ENCODE peak calls at places on chromosome 7, in five cellular contexts. L is GDM1; Y is stimulated activated CD4-positive, alpha-beta T cell treated with anti-CD3 and anti-CD28 coated beads, Interleukin-1b, Interleukin-23, amount 100 ng/mL, for 24 hours; C is NCI-H1092 treated with DMSO at 0.1 percent for 48 hours; E is activated naive CD8-positive, alpha-beta T cell treated with anti-CD3 and anti-CD28 coated beads, Interleukin-2, amount 50 U/mL, for 24 hours. S is an unnamed sample.

GRCh38 chr7:45689011-45689796 is 115.0 kb downstream of the ADCY1 start:
- DNase-seq in C (no peak), Y (no peak), E (no peak), L (no peak), S (no peak)

GRCh38 chr7:137080516-137081203 is 212.2 kb downstream of the CHRM2 start:
- DNase-seq in Y (no peak), C (no peak), E (no peak), L (no peak), S (no peak)

GRCh38 chr7:45181991-45182855 is 24.6 kb downstream of the RAMP3 start:
- DNase-seq in E (no peak), Y (no peak), L (no peak), C (no peak), S (no peak)

GRCh38 chr7:20340839-20341238 is 10.1 kb downstream of the ITGB8 start:
- DNase-seq in E (no peak), C (no peak), L (no peak), Y (no peak), S (peak)

GRCh38 chr7:37284805-37285211 is 163.9 kb downstream of the ELMO1 start:
- DNase-seq in E (peak), L (no peak), Y (no peak), C (peak), S (no peak)

GRCh38 chr7:128961030-128961659 is 23.4 kb downstream of the IRF5 start:
- DNase-seq in E (no peak), C (no peak), Y (no peak), L (no peak), S (no peak)

GRCh38 chr7:47466832-47467231 is 115.1 kb downstream of the TNS3 start:
- DNase-seq in E (no peak), Y (no peak), C (no peak), L (no peak), S (no peak)

GRCh38 chr7:114851406-114852025 is 70.4 kb upstream of the MDFIC start:
- DNase-seq in C (no peak), L (no peak), E (no peak), Y (no peak), S (no peak)

GRCh38 chr7:30626984-30627383 is 32.3 kb downstream of the GARS1 start:
- DNase-seq in L (no peak), C (no peak), E (no peak), Y (no peak), S (no peak)

GRCh38 chr7:148964510-148965267 is 63.6 kb downstream of the PDIA4 start:
- DNase-seq in Y (no peak), C (no peak), E (no peak), L (no peak), S (no peak)

GRCh38 chr7:36692444-36692843 is 31.9 kb downstream of the AOAH start:
- DNase-seq in E (no peak), L (no peak), C (no peak), Y (no peak), S (no peak)

GRCh38 chr7:122143376-122143750 is 686 bp downstream of the AASS start:
- DNase-seq in L (no peak), E (peak), Y (no peak), C (no peak), S (no peak)

GRCh38 chr7:13602036-13602435 is 387.4 kb downstream of the ETV1 start:
- DNase-seq in E (no peak), Y (no peak), L (no peak), C (no peak), S (no peak)

GRCh38 chr7:305410-306151 is 15.6 kb downstream of the FOXL3 start:
- DNase-seq in Y (no peak), C (no peak), E (no peak), L (no peak), S (no peak)

GRCh38 chr7:35463176-35463575 is 209.3 kb upstream of the TBX20 start:
- DNase-seq in L (no peak), E (no peak), C (no peak), Y (no peak), S (no peak)

GRCh38 chr7:43300121-43300520 is 187.7 kb downstream of the HECW1 start:
- DNase-seq in E (no peak), C (no peak), Y (no peak), L (no peak), S (no peak)

GRCh38 chr7:90180011-90180585 is 25.8 kb downstream of the STEAP1 start:
- DNase-seq in E (no peak), C (no peak), L (no peak), Y (no peak), S (no peak)

GRCh38 chr7:119482671-119483070 is 790.3 kb upstream of the KCND2 start:
- DNase-seq in E (no peak), Y (no peak), L (no peak), C (no peak), S (no peak)

GRCh38 chr7:151376218-151376902 is 33.5 kb downstream of the WDR86 start:
- DNase-seq in C (no peak), Y (no peak), L (no peak), E (no peak), S (no peak)

GRCh38 chr7:128041203-128041602 is 10.0 kb upstream of the LRRC4 start:
- DNase-seq in C (no peak), L (no peak), E (no peak), Y (no peak), S (peak)

GRCh38 chr7:18975689-18976280 is 141.7 kb downstream of the TWIST1 start:
- DNase-seq in C (no peak), Y (no peak), L (no peak), E (no peak), S (no peak)